ENCODE peak calls at places on chromosome 12, in eight cellular contexts. X, T, R, N, H, S, V and B are unnamed samples.

GRCh38 chr12:113103756-113104450 is 31.7 kb downstream of the RASAL1 start:
- DNase-seq in R (no peak), T (no peak), X (no peak), H (no peak), N (no peak), S (no peak), V (no peak), B (peak; percentile 76)

GRCh38 chr12:88207921-88208640 is 66.0 kb downstream of the TMTC3 start:
- DNase-seq in V (no peak), T (no peak), S (no peak), H (peak; percentile 81), R (no peak), X (no peak), N (peak; percentile 79), B (no peak)

GRCh38 chr12:14993537-14994266 is 20.9 kb downstream of the PDE6H start:
- DNase-seq in T (no peak), X (no peak), V (no peak), N (peak; percentile 68), R (no peak), S (no peak), H (peak; percentile 73), B (no peak)

GRCh38 chr12:97109441-97109840 is 202.4 kb downstream of the NEDD1 start:
- DNase-seq in R (no peak), H (no peak), S (no peak), X (no peak), T (no peak), V (no peak), N (no peak), B (no peak)

GRCh38 chr12:127280393-127281275 is 986.3 kb upstream of the TMEM132C start:
- DNase-seq in H (no peak), V (no peak), N (no peak), X (no peak), R (no peak), S (no peak), T (peak; percentile 35), B (peak; percentile 48)

GRCh38 chr12:94207467-94208432 is 59.4 kb downstream of the PLXNC1 start:
- DNase-seq in N (no peak), X (no peak), S (no peak), V (no peak), T (peak; percentile 22), R (no peak), H (peak; percentile 7), B (no peak)

GRCh38 chr12:130477221-130477620 is 139.5 kb downstream of the PIWIL1 start:
- DNase-seq in V (no peak), S (no peak), X (peak; percentile 37), R (no peak), T (no peak), H (no peak), N (no peak), B (no peak)

GRCh38 chr12:2191534-2192153 is 138.9 kb downstream of the CACNA1C start:
- DNase-seq in X (no peak), H (no peak), T (no peak), R (no peak), N (no peak), S (no peak), V (no peak), B (no peak)

DNA sequence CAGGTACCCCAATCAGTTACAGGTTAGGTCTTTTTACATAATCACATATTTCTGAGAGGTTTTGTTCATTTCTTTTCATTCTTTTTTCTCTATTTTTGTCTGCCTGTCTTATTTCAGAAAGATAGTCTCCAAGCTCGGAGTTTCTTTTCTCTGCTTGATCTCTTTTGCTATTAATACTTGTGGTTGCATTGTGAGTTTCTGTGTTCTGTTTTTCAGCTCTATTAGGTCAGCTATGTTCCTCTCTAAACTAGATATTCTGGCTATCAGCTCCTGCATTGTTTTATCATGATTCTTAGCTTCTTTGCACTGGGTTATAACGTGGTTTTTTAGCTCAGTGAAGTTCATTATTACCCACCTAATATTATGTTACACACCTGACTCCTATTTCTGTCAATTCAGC is 914.1 kb downstream of the TRHDE start:
- DNase-seq in V (no peak), N (no peak), T (no peak), S (no peak), H (no peak), R (no peak), X (no peak), B (no peak)
- H3K27ac ChIP-seq in V (no peak overlapping the region), N (no peak overlapping the region), T (no peak overlapping the region), S (no peak overlapping the region), H (no peak overlapping the region), R (no peak overlapping the region), X (no peak overlapping the region), B (no peak overlapping the region)

DNA sequence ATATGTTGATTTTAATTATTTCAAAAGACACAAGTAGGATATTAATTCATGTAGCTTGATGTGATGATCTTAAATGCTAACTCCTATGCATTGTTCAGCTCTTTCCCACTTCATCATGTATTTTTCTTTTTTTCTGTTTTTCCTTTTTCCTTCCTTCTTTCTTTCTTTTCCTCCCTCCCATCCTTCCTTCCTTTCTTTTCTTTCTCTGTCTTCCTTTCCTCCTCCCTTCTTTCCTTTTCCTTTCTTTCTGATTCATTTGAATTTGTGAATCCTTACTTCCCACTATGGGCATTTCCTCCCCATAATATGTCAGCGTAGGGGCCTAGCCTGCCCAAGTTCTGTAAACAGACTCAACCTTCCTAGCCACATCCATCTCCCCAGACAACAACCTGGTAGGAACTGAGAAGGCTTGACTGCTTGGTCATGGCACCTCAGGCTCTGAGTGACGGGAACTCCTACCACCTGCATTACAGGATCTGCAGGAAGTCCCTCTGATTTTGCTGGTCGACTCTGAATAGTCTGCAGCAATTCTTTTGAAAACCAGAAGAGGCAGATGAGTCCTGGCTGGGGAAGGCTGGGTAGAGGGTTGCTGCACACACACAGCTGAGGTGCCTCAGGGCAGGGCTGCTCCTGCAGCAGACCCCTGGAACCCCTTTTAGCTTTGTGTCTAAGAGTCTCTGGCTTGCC is 33.4 kb upstream of the BHLHE41 start:
- DNase-seq in H (no peak), X (no peak), V (no peak), S (no peak), T (no peak), N (no peak), R (no peak), B (no peak)
- TF ChIP-seq CTCF in H (no peak), X (no peak), V (no peak), S (no peak), T (no peak), N (no peak), R (no peak), B (no peak)

GRCh38 chr12:55631743-55632142 is 4.9 kb upstream of the OR10P1 start:
- DNase-seq in R (no peak), H (no peak), X (no peak), T (no peak), S (no peak), V (no peak), N (no peak), B (no peak)
- H3K27me3 ChIP-seq in R (peaks cover 4% of the 10 kb centered on the region), H (peaks cover 17% of the 10 kb centered on the region), X (peaks cover 6% of the 10 kb centered on the region), T (no peaks in the 10 kb centered on the region), S (no peaks in the 10 kb centered on the region), V (no peaks in the 10 kb centered on the region), N (peaks cover 32% of the 10 kb centered on the region), B (no peaks in the 10 kb centered on the region)

GRCh38 chr12:24304285-24304684 is 354.8 kb upstream of the SOX5 start:
- DNase-seq in T (no peak), H (no peak), R (no peak), N (no peak), V (no peak), X (no peak), S (no peak), B (no peak)
- H3K27ac ChIP-seq in T (no peak overlapping the region), H (no peak overlapping the region), R (no peak overlapping the region), N (no peak overlapping the region), V (no peak overlapping the region), X (no peak overlapping the region), S (no peak overlapping the region), B (no peak overlapping the region)